ENCODE peak calls at places on chromosomes 1 and 21, in ten cellular contexts. H, G, S, C, T, R, O, V, Z and K are unnamed samples.

GRCh38 chr1:196734460-196734859 is 40.2 kb upstream of the CFHR3 start:
- DNase-seq in R (no peak), G (no peak), Z (no peak), T (no peak), H (no peak), C (no peak), O (no peak), V (no peak), S (no peak), K (no peak)

GRCh38 chr1:62689524-62689923 is 1.3 kb upstream of the DOCK7 start:
- DNase-seq in O (peak), Z (no peak), V (no peak), R (peak), S (no peak), G (peak), T (peak), C (no peak), H (peak), K (no peak)

GRCh38 chr21:45859041-45859761 is 122.4 kb upstream of the COL6A1 start:
- DNase-seq in S (no peak), O (no peak), Z (no peak), T (no peak), H (no peak), R (no peak), G (no peak), C (no peak), V (no peak), K (no peak)

GRCh38 chr1:998051-998821 is 1.7 kb downstream of the HES4 start:
- DNase-seq in O (no peak), S (no peak), V (peak), Z (peak), G (no peak), H (no peak), T (peak), C (no peak), R (no peak), K (no peak)

GRCh38 chr21:35232545-35233176 is 183.6 kb upstream of the RUNX1 start:
- DNase-seq in S (no peak), V (no peak), C (no peak), O (peak), R (peak), G (peak), Z (no peak), T (peak), H (peak), K (peak)

GRCh38 chr1:5927506-5928370 is 64.5 kb downstream of the NPHP4 start:
- DNase-seq in S (no peak), O (no peak), G (no peak), C (no peak), Z (no peak), T (no peak), R (no peak), V (no peak), H (no peak), K (no peak)

GRCh38 chr1:30929135-30929889 is 20.8 kb upstream of the SDC3 start:
- DNase-seq in G (peak), Z (no peak), T (peak), H (peak), V (peak), S (no peak), C (no peak), O (peak), R (peak), K (no peak)

GRCh38 chr1:27601321-27601770 is 2.6 kb downstream of the AHDC1 start:
- DNase-seq in T (no peak), G (no peak), H (no peak), S (no peak), V (no peak), R (no peak), O (no peak), C (no peak), Z (no peak), K (no peak)

GRCh38 chr1:52426391-52426790 is 22.0 kb downstream of the PRPF38A start:
- DNase-seq in T (peak), R (peak), C (no peak), S (no peak), O (peak), V (no peak), H (peak), Z (no peak), G (peak), K (no peak)

GRCh38 chr21:35256468-35256988 is 207.4 kb upstream of the RUNX1 start:
- DNase-seq in O (peak), G (peak), T (peak), C (peak), Z (peak), R (peak), V (peak), H (peak), S (peak), K (peak)

GRCh38 chr1:26820784-26821269 is 5.7 kb upstream of the ZDHHC18 start:
- DNase-seq in S (no peak), V (no peak), Z (no peak), G (no peak), O (no peak), T (no peak), H (no peak), R (no peak), C (no peak), K (no peak)

GRCh38 chr1:21175324-21175669 is 1.4 kb downstream of the EIF4G3 start:
- DNase-seq in G (peak), Z (peak), R (peak), T (peak), S (no peak), C (peak), H (peak), V (no peak), O (peak), K (no peak)

GRCh38 chr1:81252471-81253160 is 548.1 kb upstream of the ADGRL2 start:
- DNase-seq in H (no peak), G (no peak), O (no peak), Z (no peak), S (no peak), R (no peak), C (no peak), T (no peak), V (no peak), K (no peak)

GRCh38 chr1:203077956-203078355 is 7.9 kb downstream of the MYOG start:
- DNase-seq in R (no peak), V (no peak), Z (no peak), G (no peak), T (no peak), S (no peak), O (no peak), H (no peak), C (no peak), K (no peak)

GRCh38 chr1:85850238-85850637 is 142.0 kb upstream of the ZNHIT6 start:
- DNase-seq in O (peak), S (no peak), C (no peak), Z (no peak), R (peak), H (peak), T (peak), G (peak), V (no peak), K (peak)

GRCh38 chr1:219958875-219959417 is 30.6 kb upstream of the SLC30A10 start:
- DNase-seq in R (no peak), Z (no peak), G (no peak), C (no peak), O (no peak), V (no peak), T (peak), S (no peak), H (no peak), K (no peak)

GRCh38 chr1:87513270-87513669 is 184.6 kb downstream of the LMO4 start:
- DNase-seq in O (peak), G (no peak), C (no peak), T (no peak), V (peak), S (no peak), R (no peak), Z (no peak), H (no peak), K (no peak)

GRCh38 chr1:89887270-89887669 is 66.4 kb downstream of the LRRC8D start:
- DNase-seq in G (peak), V (no peak), T (peak), C (no peak), O (peak), Z (no peak), H (peak), S (no peak), R (peak), K (no peak)

GRCh38 chr1:97340951-97341350 is 579.9 kb downstream of the DPYD start:
- DNase-seq in T (no peak), C (no peak), Z (no peak), S (no peak), R (peak), H (peak), G (peak), O (peak), V (no peak), K (peak)

GRCh38 chr1:241722984-241723383 is 70.9 kb downstream of the WDR64 start:
- DNase-seq in S (no peak), R (no peak), G (no peak), H (no peak), O (no peak), V (no peak), C (no peak), Z (no peak), T (no peak), K (no peak)

GRCh38 chr1:224563666-224564065 is 52.5 kb upstream of the CNIH3 start:
- DNase-seq in O (no peak), G (no peak), V (no peak), Z (no peak), C (no peak), R (no peak), H (no peak), S (no peak), T (no peak), K (no peak)

GRCh38 chr21:39660596-39660995 is 47.9 kb downstream of the B3GALT5 start:
- DNase-seq in O (peak), H (peak), C (no peak), T (peak), V (peak), G (peak), R (peak), Z (peak), S (no peak), K (peak)

GRCh38 chr1:38194486-38194885 is 147.9 kb upstream of the POU3F1 start:
- DNase-seq in G (no peak), Z (no peak), R (no peak), S (no peak), O (no peak), V (no peak), H (no peak), T (no peak), C (peak), K (no peak)

GRCh38 chr1:43493661-43494450 is 36.8 kb upstream of the PTPRF start:
- DNase-seq in T (no peak), O (no peak), H (peak), S (no peak), R (no peak), C (no peak), Z (no peak), V (peak), G (no peak), K (no peak)

GRCh38 chr1:245807954-245808719 is 653.4 kb downstream of the KIF26B start:
- DNase-seq in Z (no peak), G (no peak), T (no peak), H (no peak), V (no peak), R (no peak), O (no peak), S (no peak), C (peak), K (no peak)

GRCh38 chr21:15054089-15054488 is 10.7 kb downstream of the NRIP1 start:
- DNase-seq in T (no peak), R (no peak), V (no peak), G (no peak), Z (no peak), S (no peak), O (no peak), C (no peak), H (no peak), K (no peak)

GRCh38 chr1:205141236-205142104 is 19.7 kb upstream of the RBBP5 start:
- DNase-seq in T (peak), S (peak), G (peak), R (peak), V (peak), H (peak), O (peak), Z (peak), C (peak), K (peak)

GRCh38 chr1:210233495-210234253 is 1.1 kb downstream of the SERTAD4 start:
- DNase-seq in V (peak), O (peak), C (peak), T (peak), G (peak), Z (peak), S (no peak), H (peak), R (peak), K (peak)
- H3K4me3 ChIP-seq in V (peak), O (peak), C (peak), T (peak), G (peak), Z (peak), S (peak), H (peak), R (peak), K (peak)

GRCh38 chr1:209706622-209707021 is 2.0 kb downstream of the HSD11B1 start:
- DNase-seq in R (no peak), T (no peak), G (no peak), H (no peak), V (no peak), S (no peak), O (no peak), C (no peak), Z (no peak), K (no peak)

GRCh38 chr1:209702832-209703231 is 1.8 kb upstream of the HSD11B1 start:
- DNase-seq in V (no peak), C (no peak), G (no peak), T (no peak), Z (no peak), S (no peak), R (no peak), O (no peak), H (no peak), K (no peak)

GRCh38 chr1:209703834-209704504 is 677 bp upstream of the HSD11B1 start:
- DNase-seq in R (no peak), Z (no peak), H (no peak), C (no peak), T (no peak), O (no peak), V (no peak), G (no peak), S (no peak), K (no peak)

GRCh38 chr1:209705033-209705589 is 465 bp downstream of the HSD11B1 start:
- DNase-seq in Z (no peak), C (no peak), G (no peak), V (no peak), T (no peak), O (no peak), R (no peak), H (peak), S (no peak), K (no peak)

DNA sequence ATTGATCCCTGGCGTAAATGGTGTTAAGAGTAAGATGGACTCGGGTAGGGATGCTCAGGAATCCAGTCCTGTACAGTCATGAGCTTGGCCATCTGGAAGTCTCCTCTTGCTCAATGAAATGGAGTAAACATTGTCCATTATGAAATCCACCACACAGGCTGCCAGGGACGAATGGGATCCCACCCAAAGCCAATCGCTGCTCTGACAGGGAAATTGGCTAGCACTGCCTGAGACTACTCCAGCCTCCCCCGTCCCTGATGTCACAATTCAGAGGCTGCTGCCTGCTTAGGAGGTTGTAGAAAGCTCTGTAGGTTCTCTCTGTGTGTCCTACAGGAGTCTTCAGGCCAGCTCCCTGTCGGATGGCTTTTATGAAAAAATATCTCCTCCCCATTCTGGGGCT is at the start of gene HSD11B1:
- DNase-seq in S (peak), R (peak), C (peak), V (no peak), H (peak), O (peak), Z (peak), G (peak), T (peak), K (no peak)
- H3K4me3 ChIP-seq in S (no peak), R (peak), C (peak), V (no peak), H (no peak), O (no peak), Z (no peak), G (no peak), T (no peak), K (no peak)

GRCh38 chr1:169110691-169111447 is 4.4 kb downstream of the ATP1B1 start:
- DNase-seq in Z (peak), S (no peak), R (peak), H (peak), C (peak), T (no peak), O (peak), G (no peak), V (no peak), K (no peak)

GRCh38 chr1:169107673-169108160 is 1.2 kb downstream of the ATP1B1 start:
- DNase-seq in T (no peak), S (no peak), C (no peak), Z (peak), R (peak), H (peak), G (peak), O (peak), V (no peak), K (no peak)

GRCh38 chr1:169109561-169110134 is 3.2 kb downstream of the ATP1B1 start:
- DNase-seq in S (no peak), Z (peak), R (peak), C (peak), T (peak), V (peak), G (peak), O (peak), H (peak), K (peak)

GRCh38 chr1:169110265-169110664 is 3.8 kb downstream of the ATP1B1 start:
- DNase-seq in V (peak), S (no peak), C (no peak), O (no peak), Z (no peak), G (no peak), R (no peak), H (no peak), T (no peak), K (no peak)

GRCh38 chr1:169108897-169109560 is 2.5 kb downstream of the ATP1B1 start:
- DNase-seq in G (no peak), O (peak), R (no peak), T (peak), H (no peak), V (peak), C (no peak), Z (peak), S (no peak), K (no peak)
- H3K4me3 ChIP-seq in G (peak), O (no peak), R (no peak), T (peak), H (no peak), V (no peak), C (peak), Z (peak), S (peak), K (peak)

GRCh38 chr1:173171152-173171551 is 36.0 kb downstream of the TNFSF4 start:
- DNase-seq in V (no peak), G (no peak), Z (no peak), T (no peak), O (no peak), R (no peak), H (no peak), C (no peak), S (no peak), K (no peak)
- H3K4me3 ChIP-seq in V (no peak), G (no peak), Z (no peak), T (no peak), O (no peak), R (no peak), H (no peak), C (no peak), S (no peak), K (no peak)

DNA sequence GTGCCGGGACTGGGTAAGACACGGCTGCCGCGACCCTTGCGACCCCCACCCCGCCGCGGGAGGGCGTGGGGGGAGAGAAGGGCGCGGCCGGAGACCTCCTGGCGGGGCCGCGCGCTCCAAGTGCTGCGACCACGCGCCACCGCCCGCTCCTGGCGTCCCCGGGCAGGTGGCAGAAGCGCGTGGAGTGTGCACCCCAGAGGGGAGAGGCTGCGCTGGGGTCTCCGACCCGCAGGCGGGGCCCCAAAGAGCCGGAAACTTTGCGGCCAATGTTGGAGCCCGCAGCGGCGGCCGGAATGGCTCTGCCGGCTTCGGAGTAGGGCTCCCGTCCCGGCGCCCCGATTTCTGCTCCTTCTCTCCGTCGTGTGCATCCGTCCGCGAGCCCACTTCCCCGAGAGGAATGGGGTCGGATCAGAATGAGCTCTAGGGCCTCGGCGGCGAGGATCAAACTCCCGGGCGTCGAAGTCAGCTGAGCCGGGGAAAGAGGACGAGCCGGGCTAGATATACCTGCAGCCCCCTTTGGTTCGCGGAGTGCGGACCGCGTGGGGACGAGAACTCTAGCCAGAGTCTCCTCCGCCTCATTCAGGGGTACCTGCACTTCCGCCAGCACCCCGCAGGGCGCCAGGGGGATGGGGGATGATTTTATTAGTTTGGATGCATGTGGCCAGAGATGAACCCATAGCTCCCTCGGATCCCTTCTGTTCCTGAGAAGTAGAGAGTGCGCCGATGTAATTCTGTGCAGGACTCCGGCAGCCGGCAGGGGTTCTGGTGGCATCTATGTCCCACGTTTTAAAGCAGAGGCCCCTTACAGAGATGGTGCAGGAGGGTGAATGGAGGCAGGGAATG is 751 bp downstream of the STUM start:
- DNase-seq in H (no peak), Z (no peak), V (peak), G (no peak), R (no peak), C (no peak), O (no peak), T (peak), S (no peak), K (no peak)
- H3K4me3 ChIP-seq in H (peak), Z (peak), V (peak), G (no peak), R (peak), C (peak), O (no peak), T (peak), S (peak), K (peak)

DNA sequence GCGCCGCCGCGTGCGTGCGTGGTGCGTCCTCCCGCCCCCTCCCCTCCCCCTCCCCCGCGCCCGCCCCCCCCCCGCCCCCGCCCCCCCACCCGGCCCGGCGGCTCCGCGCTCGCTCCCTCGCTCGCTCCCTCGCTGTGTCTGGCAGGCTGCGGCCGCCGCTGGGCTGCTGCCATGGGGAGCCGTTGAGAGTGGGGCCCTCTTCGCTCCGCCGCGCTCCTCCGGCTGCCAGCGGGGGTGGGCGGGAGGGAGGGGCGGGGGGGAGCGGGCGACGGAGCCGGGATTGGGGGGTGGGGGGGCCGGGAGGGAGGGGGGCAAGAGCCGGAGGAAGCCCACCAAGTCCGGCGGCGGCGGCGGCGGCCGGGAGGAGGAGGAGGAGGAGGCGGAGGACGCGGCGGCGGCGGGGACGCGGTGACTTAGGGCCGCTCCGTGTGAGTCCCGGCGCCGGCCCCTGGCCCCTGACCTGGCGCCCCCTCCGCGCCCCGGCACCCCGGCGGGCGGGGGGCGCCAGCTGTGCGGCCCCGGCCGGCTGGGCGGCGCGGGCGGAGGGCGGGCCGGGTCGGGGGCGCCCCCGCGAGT is 2.4 kb upstream of the ZBTB18 start:
- DNase-seq in R (no peak), V (peak), Z (no peak), O (no peak), C (no peak), T (no peak), S (no peak), H (no peak), G (no peak), K (no peak)
- H3K4me3 ChIP-seq in R (peak), V (peak), Z (peak), O (peak), C (peak), T (peak), S (peak), H (peak), G (peak), K (peak)

GRCh38 chr1:185044387-185044786 is 971 bp upstream of the RNF2 start:
- DNase-seq in G (no peak), T (no peak), R (no peak), Z (no peak), H (no peak), O (no peak), V (no peak), S (no peak), C (no peak), K (no peak)
- H3K4me3 ChIP-seq in G (no peak), T (no peak), R (no peak), Z (peak), H (no peak), O (no peak), V (no peak), S (no peak), C (no peak), K (no peak)

GRCh38 chr1:23836037-23836436 is 10.8 kb upstream of the HMGCL start:
- DNase-seq in C (no peak), R (no peak), G (no peak), S (no peak), H (no peak), V (no peak), O (no peak), T (no peak), Z (no peak), K (no peak)
- H3K4me3 ChIP-seq in C (no peak), R (no peak), G (no peak), S (no peak), H (no peak), V (no peak), O (no peak), T (no peak), Z (no peak), K (no peak)